ENCODE peak calls at places on chromosomes 3 and 15, in eight cellular contexts. One of them, this sample, is unnamed.

GRCh38 chr15:39595621-39596221 is 14.8 kb downstream of the THBS1 start:
- DNase-seq in lower leg skin: no peak
- DNase-seq in GM12892: no peak
- DNase-seq in IMR-90: peak; percentile 43
- DNase-seq in endothelial cell of umbilical vein: peak; percentile 88
- DNase-seq in GM12891: no peak
- DNase-seq in adrenal gland: no peak
- DNase-seq in esophagus squamous epithelium: no peak
- DNase-seq in this sample: no peak

GRCh38 chr3:134093906-134094305 is 64.2 kb upstream of the SLCO2A1 start:
- DNase-seq in lower leg skin: no peak
- DNase-seq in GM12892: no peak
- DNase-seq in IMR-90: peak; percentile 46
- DNase-seq in endothelial cell of umbilical vein: no peak
- DNase-seq in GM12891: no peak
- DNase-seq in adrenal gland: no peak
- DNase-seq in esophagus squamous epithelium: no peak
- DNase-seq in this sample: no peak

GRCh38 chr3:60742606-60743145 is 508.6 kb downstream of the FHIT start:
- DNase-seq in lower leg skin: no peak
- DNase-seq in GM12892: no peak
- DNase-seq in IMR-90: peak; percentile 47
- DNase-seq in endothelial cell of umbilical vein: no peak
- DNase-seq in GM12891: no peak
- DNase-seq in adrenal gland: no peak
- DNase-seq in esophagus squamous epithelium: no peak
- DNase-seq in this sample: no peak

GRCh38 chr15:39589815-39590644 is 9.2 kb downstream of the THBS1 start:
- DNase-seq in lower leg skin: no peak
- DNase-seq in GM12892: no peak
- DNase-seq in IMR-90: peak; percentile 36
- DNase-seq in endothelial cell of umbilical vein: peak; percentile 66
- DNase-seq in GM12891: no peak
- DNase-seq in adrenal gland: no peak
- DNase-seq in esophagus squamous epithelium: no peak
- DNase-seq in this sample: peak; percentile 40

GRCh38 chr15:38528279-38528678 is 36.3 kb downstream of the RASGRP1 start:
- DNase-seq in lower leg skin: no peak
- DNase-seq in GM12892: no peak
- DNase-seq in IMR-90: peak; percentile 72
- DNase-seq in endothelial cell of umbilical vein: peak; percentile 13
- DNase-seq in GM12891: no peak
- DNase-seq in adrenal gland: no peak
- DNase-seq in esophagus squamous epithelium: no peak
- DNase-seq in this sample: no peak

GRCh38 chr3:71070497-71071465 is 512.7 kb downstream of the FOXP1 start:
- DNase-seq in lower leg skin: no peak
- DNase-seq in GM12892: no peak
- DNase-seq in IMR-90: no peak
- DNase-seq in endothelial cell of umbilical vein: no peak
- DNase-seq in GM12891: no peak
- DNase-seq in adrenal gland: no peak
- DNase-seq in esophagus squamous epithelium: no peak
- DNase-seq in this sample: no peak

GRCh38 chr3:5846271-5846670 is 658.8 kb downstream of the EDEM1 start:
- DNase-seq in lower leg skin: no peak
- DNase-seq in GM12892: no peak
- DNase-seq in IMR-90: no peak
- DNase-seq in endothelial cell of umbilical vein: no peak
- DNase-seq in GM12891: no peak
- DNase-seq in adrenal gland: no peak
- DNase-seq in esophagus squamous epithelium: no peak
- DNase-seq in this sample: no peak

GRCh38 chr3:186489507-186489906 is 54.7 kb downstream of the CRYGS start:
- DNase-seq in lower leg skin: no peak
- DNase-seq in GM12892: no peak
- DNase-seq in IMR-90: no peak
- DNase-seq in endothelial cell of umbilical vein: no peak
- DNase-seq in GM12891: no peak
- DNase-seq in adrenal gland: no peak
- DNase-seq in esophagus squamous epithelium: no peak
- DNase-seq in this sample: no peak

GRCh38 chr3:129119365-129120100 is 2.1 kb downstream of the RAB43 start:
- DNase-seq in lower leg skin: no peak
- DNase-seq in GM12892: no peak
- DNase-seq in IMR-90: no peak
- DNase-seq in endothelial cell of umbilical vein: peak; percentile 31
- DNase-seq in GM12891: no peak
- DNase-seq in adrenal gland: peak; percentile 73
- DNase-seq in esophagus squamous epithelium: no peak
- DNase-seq in this sample: peak; percentile 65

GRCh38 chr15:83613716-83614115 is 40.2 kb upstream of the ADAMTSL3 start:
- DNase-seq in lower leg skin: no peak
- DNase-seq in GM12892: no peak
- DNase-seq in IMR-90: no peak
- DNase-seq in endothelial cell of umbilical vein: no peak
- DNase-seq in GM12891: no peak
- DNase-seq in adrenal gland: no peak
- DNase-seq in esophagus squamous epithelium: no peak
- DNase-seq in this sample: no peak

GRCh38 chr15:38453971-38454686 is at the start of gene FAM98B:
- DNase-seq in lower leg skin: peak; percentile 98
- DNase-seq in GM12892: peak; percentile 63
- DNase-seq in IMR-90: peak; percentile 85
- DNase-seq in endothelial cell of umbilical vein: peak; percentile 86
- DNase-seq in GM12891: peak; percentile 53
- DNase-seq in adrenal gland: peak; percentile 94
- DNase-seq in esophagus squamous epithelium: peak; percentile 41
- DNase-seq in this sample: peak; percentile 88

GRCh38 chr15:92636401-92636949 is 19.1 kb downstream of the FAM174B start:
- DNase-seq in lower leg skin: peak; percentile 61
- DNase-seq in GM12892: no peak
- DNase-seq in IMR-90: no peak
- DNase-seq in endothelial cell of umbilical vein: no peak
- DNase-seq in GM12891: no peak
- DNase-seq in adrenal gland: peak; percentile 42
- DNase-seq in esophagus squamous epithelium: no peak
- DNase-seq in this sample: no peak

GRCh38 chr3:127043041-127043641 is 60.2 kb downstream of the PLXNA1 start:
- DNase-seq in lower leg skin: no peak
- DNase-seq in GM12892: no peak
- DNase-seq in IMR-90: no peak
- DNase-seq in endothelial cell of umbilical vein: no peak
- DNase-seq in GM12891: no peak
- DNase-seq in adrenal gland: no peak
- DNase-seq in esophagus squamous epithelium: no peak
- DNase-seq in this sample: peak; percentile 75

GRCh38 chr3:72255736-72256559 is 471.0 kb upstream of the PROK2 start:
- DNase-seq in lower leg skin: peak; percentile 93
- DNase-seq in GM12892: no peak
- DNase-seq in IMR-90: no peak
- DNase-seq in endothelial cell of umbilical vein: peak; percentile 26
- DNase-seq in GM12891: no peak
- DNase-seq in adrenal gland: no peak
- DNase-seq in esophagus squamous epithelium: no peak
- DNase-seq in this sample: peak; percentile 66

GRCh38 chr3:14525685-14526631 is 14.2 kb downstream of the GRIP2 start:
- DNase-seq in lower leg skin: no peak
- DNase-seq in GM12892: no peak
- DNase-seq in IMR-90: peak; percentile 53
- DNase-seq in endothelial cell of umbilical vein: no peak
- DNase-seq in GM12891: no peak
- DNase-seq in adrenal gland: peak; percentile 68
- DNase-seq in esophagus squamous epithelium: no peak
- DNase-seq in this sample: no peak

GRCh38 chr15:66615846-66616245 is 50.0 kb upstream of the LCTL start:
- DNase-seq in lower leg skin: no peak
- DNase-seq in GM12892: no peak
- DNase-seq in IMR-90: no peak
- DNase-seq in endothelial cell of umbilical vein: no peak
- DNase-seq in GM12891: no peak
- DNase-seq in adrenal gland: no peak
- DNase-seq in esophagus squamous epithelium: no peak
- DNase-seq in this sample: no peak

GRCh38 chr15:66615175-66615495 is 49.3 kb upstream of the LCTL start:
- DNase-seq in lower leg skin: no peak
- DNase-seq in GM12892: no peak
- DNase-seq in IMR-90: no peak
- DNase-seq in endothelial cell of umbilical vein: no peak
- DNase-seq in GM12891: no peak
- DNase-seq in adrenal gland: no peak
- DNase-seq in esophagus squamous epithelium: no peak
- DNase-seq in this sample: no peak

GRCh38 chr15:66614456-66615174 is 48.8 kb upstream of the LCTL start:
- DNase-seq in lower leg skin: no peak
- DNase-seq in GM12892: no peak
- DNase-seq in IMR-90: no peak
- DNase-seq in endothelial cell of umbilical vein: no peak
- DNase-seq in GM12891: no peak
- DNase-seq in adrenal gland: no peak
- DNase-seq in esophagus squamous epithelium: no peak
- DNase-seq in this sample: no peak

GRCh38 chr15:66619152-66619903 is 53.5 kb upstream of the LCTL start:
- DNase-seq in lower leg skin: peak; percentile 95
- DNase-seq in GM12892: peak; percentile 60
- DNase-seq in IMR-90: peak; percentile 68
- DNase-seq in endothelial cell of umbilical vein: peak; percentile 72
- DNase-seq in GM12891: peak; percentile 66
- DNase-seq in adrenal gland: peak; percentile 89
- DNase-seq in esophagus squamous epithelium: no peak
- DNase-seq in this sample: peak; percentile 87

GRCh38 chr15:66617137-66618090 is 51.6 kb upstream of the LCTL start:
- DNase-seq in lower leg skin: peak; percentile 92
- DNase-seq in GM12892: no peak
- DNase-seq in IMR-90: peak; percentile 80
- DNase-seq in endothelial cell of umbilical vein: peak; percentile 97
- DNase-seq in GM12891: no peak
- DNase-seq in adrenal gland: peak; percentile 79
- DNase-seq in esophagus squamous epithelium: no peak
- DNase-seq in this sample: peak; percentile 77
- TF ChIP-seq POLR2A in lower leg skin: no peak
- TF ChIP-seq POLR2A in GM12892: peak; percentile 40
- TF ChIP-seq POLR2A in IMR-90: peak; percentile 52
- TF ChIP-seq POLR2A in endothelial cell of umbilical vein: no peak
- TF ChIP-seq POLR2A in GM12891: no peak
- TF ChIP-seq POLR2A in adrenal gland: no peak
- TF ChIP-seq POLR2A in esophagus squamous epithelium: no peak
- TF ChIP-seq POLR2A in this sample: peak; percentile 58

DNA sequence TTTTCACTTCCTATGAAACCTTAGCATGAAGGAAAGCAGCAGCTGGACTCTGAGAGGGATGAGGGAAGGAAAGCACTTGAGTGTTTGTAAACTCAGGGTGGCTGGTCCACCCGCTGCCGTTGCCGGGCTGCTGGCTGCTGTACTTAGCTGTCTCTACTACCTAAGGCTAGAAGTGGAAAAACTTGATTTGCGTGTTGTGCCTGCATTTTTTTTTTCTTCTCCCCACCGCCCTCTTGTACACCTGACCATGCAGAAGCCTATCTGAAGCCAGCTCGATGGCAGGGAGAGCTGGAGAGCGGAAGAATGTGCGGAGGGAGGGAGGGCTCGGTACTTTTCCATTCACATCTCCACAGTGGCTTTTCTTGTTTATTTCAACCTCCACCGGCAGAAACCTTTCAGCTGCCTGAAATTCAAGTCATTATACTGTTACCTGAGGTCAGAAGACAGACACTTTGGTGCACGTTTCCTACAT is 4.8 kb upstream of the BCL6 start:
- DNase-seq in lower leg skin: no peak
- DNase-seq in GM12892: no peak
- DNase-seq in IMR-90: peak; percentile 42
- DNase-seq in endothelial cell of umbilical vein: peak; percentile 50
- DNase-seq in GM12891: no peak
- DNase-seq in adrenal gland: peak; percentile 79
- DNase-seq in esophagus squamous epithelium: no peak
- DNase-seq in this sample: peak; percentile 91
- TF ChIP-seq POLR2A in lower leg skin: no peak
- TF ChIP-seq POLR2A in GM12892: no peak
- TF ChIP-seq POLR2A in IMR-90: no peak
- TF ChIP-seq POLR2A in endothelial cell of umbilical vein: no peak
- TF ChIP-seq POLR2A in GM12891: no peak
- TF ChIP-seq POLR2A in adrenal gland: no peak
- TF ChIP-seq POLR2A in esophagus squamous epithelium: peak; percentile 55
- TF ChIP-seq POLR2A in this sample: no peak

GRCh38 chr3:49723631-49724551 is at the start of gene GMPPB:
- DNase-seq in lower leg skin: peak; percentile 99
- DNase-seq in GM12892: peak; percentile 99
- DNase-seq in IMR-90: peak; percentile 95
- DNase-seq in endothelial cell of umbilical vein: peak; percentile 98
- DNase-seq in GM12891: peak; percentile 97
- DNase-seq in adrenal gland: peak; percentile 99
- DNase-seq in esophagus squamous epithelium: peak; percentile 73
- DNase-seq in this sample: peak; percentile 99
- TF ChIP-seq POLR2A in lower leg skin: no peak
- TF ChIP-seq POLR2A in GM12892: peak; percentile 83
- TF ChIP-seq POLR2A in IMR-90: peak; percentile 82
- TF ChIP-seq POLR2A in endothelial cell of umbilical vein: peak; percentile 80
- TF ChIP-seq POLR2A in GM12891: peak; percentile 61
- TF ChIP-seq POLR2A in adrenal gland: peak; percentile 70
- TF ChIP-seq POLR2A in esophagus squamous epithelium: peak; percentile 6
- TF ChIP-seq POLR2A in this sample: peak; percentile 39

GRCh38 chr3:47491777-47492176 is 16.0 kb upstream of the SCAP start:
- DNase-seq in lower leg skin: no peak
- DNase-seq in GM12892: no peak
- DNase-seq in IMR-90: no peak
- DNase-seq in endothelial cell of umbilical vein: no peak
- DNase-seq in GM12891: no peak
- DNase-seq in adrenal gland: no peak
- DNase-seq in esophagus squamous epithelium: no peak
- DNase-seq in this sample: no peak

GRCh38 chr3:47491186-47491585 is 15.4 kb upstream of the SCAP start:
- DNase-seq in lower leg skin: no peak
- DNase-seq in GM12892: no peak
- DNase-seq in IMR-90: no peak
- DNase-seq in endothelial cell of umbilical vein: no peak
- DNase-seq in GM12891: no peak
- DNase-seq in adrenal gland: no peak
- DNase-seq in esophagus squamous epithelium: no peak
- DNase-seq in this sample: no peak

GRCh38 chr3:47495111-47495510 is 18.4 kb downstream of the ELP6 start:
- DNase-seq in lower leg skin: no peak
- DNase-seq in GM12892: no peak
- DNase-seq in IMR-90: no peak
- DNase-seq in endothelial cell of umbilical vein: no peak
- DNase-seq in GM12891: no peak
- DNase-seq in adrenal gland: no peak
- DNase-seq in esophagus squamous epithelium: no peak
- DNase-seq in this sample: no peak

GRCh38 chr3:47495886-47496285 is 17.6 kb downstream of the ELP6 start:
- DNase-seq in lower leg skin: no peak
- DNase-seq in GM12892: no peak
- DNase-seq in IMR-90: no peak
- DNase-seq in endothelial cell of umbilical vein: no peak
- DNase-seq in GM12891: no peak
- DNase-seq in adrenal gland: no peak
- DNase-seq in esophagus squamous epithelium: no peak
- DNase-seq in this sample: no peak

DNA sequence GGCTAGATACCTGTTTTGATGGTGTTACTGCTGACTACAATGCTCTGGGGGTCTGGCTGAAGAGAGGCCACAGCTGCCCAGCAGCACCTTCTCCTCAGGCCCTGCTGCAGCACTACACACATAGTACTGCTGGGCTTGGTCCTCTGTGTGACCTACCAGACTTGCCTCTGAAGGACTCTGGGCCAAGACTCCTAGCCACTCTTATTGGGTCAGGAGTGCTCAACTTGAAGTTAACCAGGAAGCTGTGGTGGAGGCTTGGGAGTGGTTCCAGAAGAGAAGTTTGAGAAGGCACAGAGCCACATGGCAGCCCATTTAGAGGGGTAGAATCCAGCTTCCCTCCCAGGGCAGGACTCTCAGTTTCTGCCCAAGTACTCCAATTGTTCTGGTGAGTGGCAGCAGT is 16.6 kb downstream of the ELP6 start:
- DNase-seq in lower leg skin: no peak
- DNase-seq in GM12892: no peak
- DNase-seq in IMR-90: no peak
- DNase-seq in endothelial cell of umbilical vein: no peak
- DNase-seq in GM12891: no peak
- DNase-seq in adrenal gland: no peak
- DNase-seq in esophagus squamous epithelium: no peak
- DNase-seq in this sample: peak; percentile 85
- TF ChIP-seq POLR2A in lower leg skin: no peak
- TF ChIP-seq POLR2A in GM12892: no peak
- TF ChIP-seq POLR2A in IMR-90: no peak
- TF ChIP-seq POLR2A in endothelial cell of umbilical vein: no peak
- TF ChIP-seq POLR2A in GM12891: no peak
- TF ChIP-seq POLR2A in adrenal gland: no peak
- TF ChIP-seq POLR2A in esophagus squamous epithelium: no peak
- TF ChIP-seq POLR2A in this sample: no peak

This sample was measured in upper lobe of left lung.